ENCODE peak calls at places on chromosomes 5 and 9, in seven cellular contexts. Q, V, Z, B, D, Y and W are unnamed samples.
A peak's percentile ranks its signal among the peaks of the same experiment; 100 is the strongest.

GRCh38 chr9:34540826-34541225 is 18.0 kb upstream of the ENHO start:
- DNase-seq in Y (no peak), B (peak; percentile 17), V (no peak), Q (no peak), D (no peak), Z (peak; percentile 20), W (peak; percentile 25)

GRCh38 chr9:95010431-95010838 is 283.9 kb downstream of the AOPEP start:
- DNase-seq in Z (no peak), B (no peak), Q (no peak), V (no peak), Y (no peak), D (no peak), W (no peak)

GRCh38 chr5:122870219-122870856 is 24.9 kb downstream of the SNX24 start:
- DNase-seq in Q (no peak), D (no peak), B (no peak), Y (no peak), Z (peak; percentile 20), V (no peak), W (no peak)

GRCh38 chr5:180175015-180175431 is 34.0 kb downstream of the RASGEF1C start:
- DNase-seq in Y (peak; percentile 42), Q (no peak), B (no peak), D (no peak), V (no peak), Z (no peak), W (no peak)

GRCh38 chr9:69444021-69444420 is 119.0 kb downstream of the ENTREP1 start:
- DNase-seq in Z (peak; percentile 43), Y (no peak), D (no peak), Q (no peak), B (no peak), V (no peak), W (peak; percentile 76)

GRCh38 chr5:84383816-84384603 is 670 bp downstream of the EDIL3 start:
- DNase-seq in B (no peak), Q (peak; percentile 70), D (peak; percentile 75), Y (peak; percentile 68), Z (peak; percentile 53), V (peak; percentile 20), W (no peak)

GRCh38 chr9:111069233-111069632 is 31.0 kb upstream of the LPAR1 start:
- DNase-seq in Q (no peak), B (no peak), Y (no peak), Z (no peak), V (no peak), D (no peak), W (no peak)

GRCh38 chr5:115191439-115192031 is 21.8 kb upstream of the TRIM36 start:
- DNase-seq in Y (no peak), V (no peak), B (no peak), Z (no peak), D (no peak), Q (no peak), W (no peak)

GRCh38 chr9:116213673-116214047 is 60.1 kb downstream of the PAPPA start:
- DNase-seq in V (no peak), Y (no peak), D (no peak), Q (no peak), Z (peak; percentile 19), B (no peak), W (no peak)

GRCh38 chr9:69134412-69134811 is 39.7 kb upstream of the TJP2 start:
- DNase-seq in Z (no peak), D (no peak), B (no peak), Q (no peak), Y (no peak), V (no peak), W (no peak)

GRCh38 chr5:174323878-174324281 is 278.4 kb downstream of the NSG2 start:
- DNase-seq in Z (peak; percentile 60), V (no peak), D (no peak), B (no peak), Q (no peak), Y (peak; percentile 90), W (no peak)

GRCh38 chr5:55003432-55004065 is 18.2 kb upstream of the ESM1 start:
- DNase-seq in Y (no peak), Q (no peak), D (no peak), B (no peak), Z (no peak), V (no peak), W (no peak)

GRCh38 chr9:125789196-125789595 is 42.0 kb downstream of the PBX3 start:
- DNase-seq in Q (no peak), D (no peak), Z (no peak), V (no peak), Y (no peak), B (no peak), W (no peak)

DNA sequence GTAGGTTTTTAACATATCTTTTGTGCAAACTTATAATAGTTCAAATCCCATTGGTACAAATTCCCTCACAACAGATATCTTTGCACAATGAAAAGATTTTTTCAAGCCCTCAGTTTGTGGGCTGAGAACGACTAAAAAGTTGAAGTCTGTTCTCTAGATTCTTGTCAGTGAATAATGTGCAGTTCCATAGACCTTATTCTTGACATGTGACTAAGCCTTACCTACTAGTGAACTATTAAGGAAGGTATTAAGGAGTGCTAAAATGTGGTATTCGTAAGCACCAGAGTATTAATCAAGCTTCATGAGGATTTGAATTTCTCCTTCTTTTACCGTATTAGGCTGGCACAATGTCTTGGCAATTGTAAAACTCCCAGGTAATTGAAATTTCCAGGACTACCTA is 205.6 kb upstream of the DMRTA1 start:
- DNase-seq in Y (no peak), Q (no peak), B (no peak), D (no peak), V (no peak), Z (no peak), W (no peak)
- H3K4me3 ChIP-seq in Y (no peak overlapping the region), Q (no peak overlapping the region), B (no peak overlapping the region), D (no peak overlapping the region), V (no peak overlapping the region), Z (no peak overlapping the region), W (no peak overlapping the region)

GRCh38 chr5:155728857-155729683 is 597.9 kb upstream of the SGCD start:
- DNase-seq in Z (peak; percentile 0), Y (peak; percentile 67), D (peak; percentile 54), B (peak; percentile 3), Q (peak; percentile 62), V (peak; percentile 33), W (no peak)
- H3K4me3 ChIP-seq in Z (no peak overlapping the region), Y (peak overlapping the region; percentile 54), D (peak overlapping the region; percentile 21), B (peak overlapping the region; percentile 59), Q (peak overlapping the region; percentile 5), V (peak overlapping the region; percentile 19), W (peak overlapping the region; percentile 32)

DNA sequence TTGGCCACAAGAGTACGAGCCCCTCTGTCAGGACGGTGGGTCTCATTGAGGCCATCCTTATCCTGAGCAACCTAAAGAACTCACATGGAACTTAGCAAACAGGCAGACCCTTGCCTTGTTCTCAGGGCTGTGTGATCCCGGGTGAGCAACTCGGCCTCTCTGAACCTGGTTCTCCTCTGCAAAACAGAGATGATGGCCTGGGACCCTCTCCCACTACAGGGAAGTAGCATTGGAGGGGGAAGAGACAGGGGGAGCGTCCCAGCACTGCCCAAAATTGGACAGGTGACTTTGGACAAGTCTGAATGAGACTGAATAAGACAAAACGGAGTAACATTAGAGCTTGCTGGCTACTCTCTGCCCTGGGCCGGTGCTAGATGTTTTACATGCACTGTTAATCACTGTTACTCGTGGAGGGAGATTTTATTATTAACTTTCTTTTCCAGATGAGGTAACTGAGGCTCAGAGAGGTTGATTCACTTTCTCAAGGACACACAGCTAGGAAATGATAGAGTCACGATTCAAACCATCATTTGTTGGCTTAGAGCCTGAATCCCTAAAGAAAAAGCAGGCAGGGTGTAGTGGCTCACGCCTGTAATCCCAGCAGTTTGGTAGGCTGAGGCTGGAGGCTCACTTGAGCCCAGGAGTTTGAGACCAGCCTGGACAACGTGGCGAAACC is 136.4 kb downstream of the C9orf50 start:
- DNase-seq in B (no peak), V (no peak), Q (no peak), D (no peak), Z (no peak), Y (no peak), W (no peak)
- H3K4me3 ChIP-seq in B (no peak overlapping the region), V (no peak overlapping the region), Q (no peak overlapping the region), D (no peak overlapping the region), Z (no peak overlapping the region), Y (no peak overlapping the region), W (no peak overlapping the region)

DNA sequence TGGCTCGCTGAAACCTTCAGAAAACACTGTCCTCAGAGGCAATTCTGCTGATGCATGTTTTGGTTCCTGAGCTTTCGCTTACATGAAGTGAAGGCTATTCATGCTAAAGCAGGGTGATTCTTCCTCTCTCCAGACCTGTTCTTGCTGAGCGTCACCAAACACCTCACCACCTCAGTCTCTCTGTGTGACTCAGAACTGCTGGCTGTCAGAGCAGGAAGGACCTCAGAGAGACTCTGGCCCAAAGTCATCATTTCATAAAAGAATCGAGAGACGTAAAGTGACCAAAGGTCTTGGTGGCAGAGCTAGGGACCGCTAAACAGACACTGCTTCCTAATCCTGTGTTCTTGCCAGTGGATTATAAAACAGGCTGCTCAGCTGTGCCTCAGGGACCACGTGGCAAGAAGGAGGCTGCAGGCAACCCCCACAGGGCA is 73.8 kb downstream of the LHFPL2 start:
- DNase-seq in Z (no peak), V (no peak), D (no peak), Q (no peak), Y (no peak), B (no peak), W (no peak)
- H3K4me3 ChIP-seq in Z (no peak overlapping the region), V (no peak overlapping the region), D (no peak overlapping the region), Q (no peak overlapping the region), Y (no peak overlapping the region), B (no peak overlapping the region), W (no peak overlapping the region)

GRCh38 chr5:132464155-132464939 is 26.2 kb downstream of the IRF1 start:
- DNase-seq in Y (peak; percentile 69), Q (no peak), D (no peak), Z (no peak), B (no peak), V (no peak), W (no peak)

GRCh38 chr5:132468665-132469379 is 21.8 kb downstream of the IRF1 start:
- DNase-seq in Q (no peak), Z (no peak), Y (no peak), D (no peak), V (no peak), B (no peak), W (no peak)

GRCh38 chr5:132465095-132465707 is 25.4 kb downstream of the IRF1 start:
- DNase-seq in B (no peak), Q (no peak), V (no peak), D (no peak), Y (no peak), Z (no peak), W (no peak)

GRCh38 chr5:132467292-132467984 is 23.1 kb downstream of the IRF1 start:
- DNase-seq in D (no peak), Z (no peak), V (no peak), B (no peak), Y (no peak), Q (no peak), W (no peak)

GRCh38 chr5:132466453-132467291 is 23.9 kb downstream of the IRF1 start:
- DNase-seq in Y (no peak), B (no peak), Q (peak; percentile 85), V (no peak), D (peak; percentile 90), Z (peak; percentile 66), W (no peak)
- H3K4me3 ChIP-seq in Y (no peak overlapping the region), B (no peak overlapping the region), Q (no peak overlapping the region), V (no peak overlapping the region), D (peak overlapping the region; percentile 18), Z (no peak overlapping the region), W (no peak overlapping the region)